ENCODE peak calls at places on chromosomes 2 and 18, in six cellular contexts. G, N, P, H, T and W are unnamed samples.

GRCh38 chr2:152347076-152347475 is 12.1 kb downstream of the FMNL2 start:
- DNase-seq in P (peak; percentile 38), N (no peak), T (peak; percentile 21), G (no peak), H (peak; percentile 54), W (peak; percentile 37)

GRCh38 chr2:241011751-241012510 is 13.5 kb downstream of the SNED1 start:
- DNase-seq in T (no peak), G (no peak), N (no peak), H (no peak), P (no peak), W (no peak)

GRCh38 chr2:1512321-1513289 is 99.3 kb downstream of the TPO start:
- DNase-seq in N (no peak), G (no peak), H (no peak), P (no peak), T (no peak), W (no peak)

GRCh38 chr18:49666045-49666444 is 104.2 kb downstream of the LIPG start:
- DNase-seq in H (peak; percentile 40), T (no peak), G (no peak), P (peak; percentile 55), N (no peak), W (peak; percentile 67)

GRCh38 chr2:230794472-230794871 is 70.3 kb upstream of the ITM2C start:
- DNase-seq in N (no peak), T (no peak), H (peak; percentile 40), G (no peak), P (no peak), W (peak; percentile 61)

GRCh38 chr2:47021301-47022009 is 105.8 kb upstream of the MCFD2 start:
- DNase-seq in N (no peak), P (no peak), T (no peak), G (no peak), H (no peak), W (no peak)

GRCh38 chr2:173522356-173522755 is 167.7 kb downstream of the CDCA7 start:
- DNase-seq in G (no peak), H (no peak), N (no peak), T (no peak), P (no peak), W (no peak)

GRCh38 chr2:219352448-219353023 is 20.0 kb upstream of the RESP18 start:
- DNase-seq in H (peak; percentile 75), P (peak; percentile 65), G (no peak), T (no peak), N (no peak), W (peak; percentile 71)

GRCh38 chr18:67483237-67483636 is 33.3 kb downstream of the DSEL start:
- DNase-seq in T (no peak), G (no peak), P (no peak), H (no peak), N (no peak), W (no peak)

GRCh38 chr2:171762879-171763573 is 75.8 kb downstream of the DYNC1I2 start:
- DNase-seq in P (peak; percentile 32), T (no peak), G (no peak), N (no peak), H (peak; percentile 45), W (peak; percentile 25)

GRCh38 chr2:179031731-179032408 is 18.1 kb downstream of the CCDC141 start:
- DNase-seq in N (no peak), P (peak; percentile 27), G (no peak), T (peak; percentile 66), H (no peak), W (no peak)

GRCh38 chr2:9179572-9180201 is 26.9 kb upstream of the ASAP2 start:
- DNase-seq in T (no peak), P (peak; percentile 99), N (no peak), H (peak; percentile 87), G (peak; percentile 52), W (peak; percentile 99)

GRCh38 chr2:106797494-106797893 is 88.5 kb downstream of the ST6GAL2 start:
- DNase-seq in P (no peak), H (no peak), T (no peak), G (no peak), N (no peak), W (no peak)

GRCh38 chr2:206989306-206989705 is 50.0 kb downstream of the CPO start:
- DNase-seq in N (no peak), T (no peak), H (peak; percentile 42), G (no peak), P (no peak), W (peak; percentile 30)

GRCh38 chr18:7607535-7608173 is 40.5 kb downstream of the PTPRM start:
- DNase-seq in H (no peak), G (no peak), P (no peak), T (no peak), N (no peak), W (no peak)
- H3K4me3 ChIP-seq in H (no peak overlapping the region), G (no peak overlapping the region), P (no peak overlapping the region), T (no peak overlapping the region), N (no peak overlapping the region), W (no peak overlapping the region)

DNA sequence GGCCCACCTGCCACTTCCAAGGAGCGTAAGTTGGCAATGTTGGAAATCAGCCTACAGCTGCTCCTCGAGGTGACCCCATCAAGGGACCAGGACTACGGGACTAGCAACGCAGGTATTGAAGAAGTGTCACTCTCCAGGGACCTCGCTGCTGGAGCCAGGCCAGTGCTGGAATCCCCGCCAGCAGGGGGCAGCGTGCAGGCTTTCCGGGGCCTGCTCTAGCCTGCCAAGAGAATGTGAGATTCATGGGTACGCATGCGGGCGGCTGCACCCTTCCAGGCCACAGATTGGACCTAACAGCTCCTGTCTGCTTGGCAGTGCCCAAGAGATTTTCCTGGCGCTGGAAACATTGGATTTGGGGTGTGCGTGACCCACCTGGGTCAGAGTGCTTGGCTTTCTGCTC is 182.8 kb upstream of the RAB12 start:
- DNase-seq in P (no peak), G (no peak), N (no peak), T (no peak), H (no peak), W (no peak)
- TF ChIP-seq CTCF in P (no peak), G (no peak), N (no peak), T (peak; percentile 16), H (peak; percentile 32), W (peak; percentile 32)

GRCh38 chr2:189679224-189679623 is 4.8 kb downstream of the ANKAR start:
- DNase-seq in T (no peak), H (no peak), G (no peak), N (no peak), P (no peak), W (no peak)

GRCh38 chr2:189674374-189675112 is at the start of gene ANKAR:
- DNase-seq in G (peak; percentile 91), N (peak; percentile 35), P (peak; percentile 87), H (peak; percentile 97), T (peak; percentile 24), W (peak; percentile 96)

GRCh38 chr2:189669913-189670312 is 4.6 kb upstream of the ANKAR start:
- DNase-seq in H (no peak), N (no peak), P (no peak), G (no peak), T (no peak), W (no peak)

GRCh38 chr2:189676471-189676870 is 2.0 kb downstream of the ANKAR start:
- DNase-seq in G (no peak), N (no peak), P (no peak), H (peak; percentile 79), T (no peak), W (peak; percentile 86)

GRCh38 chr2:189673661-189674373 is 653 bp upstream of the ANKAR start:
- DNase-seq in H (no peak), N (no peak), G (no peak), P (no peak), T (no peak), W (no peak)
- H3K4me3 ChIP-seq in H (no peak overlapping the region), N (peak overlapping the region; percentile 85), G (peak overlapping the region; percentile 47), P (peak overlapping the region; percentile 83), T (peak overlapping the region; percentile 77), W (peak overlapping the region; percentile 60)

GRCh38 chr18:75317300-75317699 is 106.7 kb downstream of the TSHZ1 start:
- DNase-seq in P (no peak), N (no peak), G (no peak), H (no peak), T (no peak), W (no peak)

GRCh38 chr18:75317723-75318122 is 107.1 kb downstream of the TSHZ1 start:
- DNase-seq in T (no peak), P (no peak), N (no peak), H (no peak), G (no peak), W (no peak)

GRCh38 chr18:75314606-75315005 is 104.0 kb downstream of the TSHZ1 start:
- DNase-seq in H (no peak), T (no peak), P (no peak), N (no peak), G (no peak), W (no peak)

GRCh38 chr18:75316826-75317225 is 106.2 kb downstream of the TSHZ1 start:
- DNase-seq in T (no peak), N (no peak), H (no peak), P (no peak), G (no peak), W (no peak)

GRCh38 chr18:75314117-75314516 is 103.5 kb downstream of the TSHZ1 start:
- DNase-seq in H (no peak), P (no peak), G (no peak), T (no peak), N (no peak), W (no peak)
- TF ChIP-seq CTCF in H (no peak), P (peak; percentile 4), G (no peak), T (peak; percentile 15), N (no peak), W (no peak)

GRCh38 chr18:48076461-48076860 is 146.0 kb upstream of the SMAD2 start:
- DNase-seq in H (no peak), N (no peak), P (no peak), T (no peak), G (no peak), W (no peak)

GRCh38 chr18:48073231-48073930 is 142.9 kb upstream of the SMAD2 start:
- DNase-seq in G (no peak), H (no peak), T (no peak), P (no peak), N (no peak), W (no peak)

GRCh38 chr18:48074929-48075706 is 144.7 kb upstream of the SMAD2 start:
- DNase-seq in T (no peak), P (no peak), G (no peak), N (no peak), H (no peak), W (no peak)

GRCh38 chr18:48077291-48077690 is 146.8 kb upstream of the SMAD2 start:
- DNase-seq in N (no peak), G (no peak), T (no peak), H (no peak), P (no peak), W (no peak)

DNA sequence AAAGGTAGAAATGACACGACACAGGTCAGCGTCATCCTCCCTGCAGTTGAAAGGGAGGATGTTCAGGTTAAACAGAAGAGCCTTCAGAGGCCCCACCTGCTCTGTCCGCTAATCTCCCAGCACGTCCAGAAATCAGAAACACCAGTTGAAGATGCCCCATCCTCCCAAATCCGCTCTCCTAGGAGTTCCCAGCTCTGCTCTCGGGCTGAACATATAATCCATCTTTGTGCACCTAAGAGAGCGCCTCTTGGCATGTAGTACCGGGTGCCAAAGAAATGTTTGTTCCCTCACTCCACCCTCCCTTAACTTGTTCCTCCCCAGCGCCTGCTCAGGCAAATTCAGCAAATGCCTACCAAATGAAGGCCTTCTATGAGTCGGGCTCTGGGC is 145.2 kb upstream of the SMAD2 start:
- DNase-seq in P (no peak), T (no peak), G (no peak), H (no peak), N (no peak), W (no peak)
- H3K4me3 ChIP-seq in P (no peak overlapping the region), T (no peak overlapping the region), G (no peak overlapping the region), H (no peak overlapping the region), N (no peak overlapping the region), W (no peak overlapping the region)

GRCh38 chr2:66435549-66435875 is 587 bp downstream of the MEIS1 start:
- DNase-seq in T (no peak), G (no peak), H (peak; percentile 45), P (no peak), N (no peak), W (peak; percentile 58)
- TF ChIP-seq CTCF in T (no peak), G (no peak), H (no peak), P (no peak), N (no peak), W (no peak)

GRCh38 chr2:116537811-116538210 is 1276.7 kb upstream of the DDX18 start:
- DNase-seq in N (no peak), T (no peak), H (no peak), P (no peak), G (no peak), W (no peak)
- H3K4me3 ChIP-seq in N (no peak overlapping the region), T (no peak overlapping the region), H (no peak overlapping the region), P (no peak overlapping the region), G (no peak overlapping the region), W (no peak overlapping the region)